ENCODE peak calls at places on chromosome X, in ten cellular contexts. X is ovary; L is iPS-NIHi11; Z is stimulated activated naive B cell treated with anti-CD40 and anti-IgM and Interleukin-4, amounts not matched to agents 10 μg/mL and 1 μg/mL and 100 μg/mL, for 72 hours; O is T-helper 9 cell; G is retinal pigment epithelial cell; F is T-helper 1 cell; I is RCC 7860; H is NCI-H1436; C is iris pigment epithelial cell. T is an unnamed sample.

GRCh38 chrX:48045410-48046311 is 25.8 kb downstream of the ZNF630 start:
- DNase-seq in X (peak), L (no peak), Z (no peak), O (no peak), G (peak), F (no peak), I (peak), H (no peak), C (peak), T (no peak)

GRCh38 chrX:48512371-48512935 is 3.7 kb downstream of the PORCN start:
- DNase-seq in X (no peak), L (no peak), Z (no peak), O (no peak), G (no peak), F (no peak), I (no peak), H (no peak), C (no peak), T (peak)

GRCh38 chrX:85994787-85995186 is 52.6 kb downstream of the CHM start:
- DNase-seq in X (no peak), L (no peak), Z (no peak), O (no peak), G (no peak), F (no peak), I (no peak), H (no peak), C (peak), T (no peak)

GRCh38 chrX:151726751-151727150 is 7.8 kb upstream of the CNGA2 start:
- DNase-seq in X (no peak), L (no peak), Z (no peak), O (no peak), G (no peak), F (no peak), I (no peak), H (no peak), C (no peak), T (no peak)

GRCh38 chrX:39946822-39947221 is 150.9 kb downstream of the BCOR start:
- DNase-seq in X (no peak), L (no peak), Z (no peak), O (no peak), G (no peak), F (no peak), I (peak), H (no peak), C (peak), T (peak)

GRCh38 chrX:40156472-40157227 is 58.9 kb upstream of the BCOR start:
- DNase-seq in X (no peak), L (no peak), Z (no peak), O (no peak), G (no peak), F (no peak), I (no peak), H (no peak), C (no peak), T (no peak)

GRCh38 chrX:66919280-66919832 is 280.5 kb upstream of the EDA2R start:
- DNase-seq in X (no peak), L (no peak), Z (no peak), O (no peak), G (no peak), F (no peak), I (peak), H (no peak), C (no peak), T (no peak)

GRCh38 chrX:102835504-102836146 is 101.4 kb upstream of the RAB40AL start:
- DNase-seq in X (peak), L (peak), Z (no peak), O (no peak), G (no peak), F (no peak), I (no peak), H (peak), C (peak), T (no peak)

GRCh38 chrX:12975670-12975965 is 708 bp downstream of the TMSB4X start:
- DNase-seq in X (no peak), L (no peak), Z (no peak), O (no peak), G (no peak), F (no peak), I (no peak), H (no peak), C (no peak), T (peak)

GRCh38 chrX:28693101-28693500 is 105.9 kb downstream of the IL1RAPL1 start:
- DNase-seq in X (no peak), L (no peak), Z (no peak), O (no peak), G (no peak), F (no peak), I (no peak), H (no peak), C (peak), T (no peak)

GRCh38 chrX:9911479-9911878 is 55.7 kb upstream of the CLDN34 start:
- DNase-seq in X (no peak), L (no peak), Z (no peak), O (no peak), G (no peak), F (no peak), I (no peak), H (no peak), C (peak), T (no peak)

GRCh38 chrX:134095366-134095765 is 110.0 kb upstream of the GPC3 start:
- DNase-seq in X (no peak), L (no peak), Z (no peak), O (no peak), G (no peak), F (no peak), I (no peak), H (no peak), C (no peak), T (no peak)

GRCh38 chrX:39238017-39238416 is 436.8 kb downstream of the MID1IP1 start:
- DNase-seq in X (no peak), L (no peak), Z (no peak), O (no peak), G (no peak), F (no peak), I (no peak), H (no peak), C (no peak), T (no peak)

GRCh38 chrX:110915579-110915978 is 120.0 kb upstream of the CHRDL1 start:
- DNase-seq in X (no peak), L (no peak), Z (no peak), O (no peak), G (no peak), F (no peak), I (no peak), H (no peak), C (no peak), T (no peak)

GRCh38 chrX:1784773-1785172 is 169.9 kb downstream of the ASMT start:
- DNase-seq in X (no peak), L (no peak), Z (no peak), O (no peak), G (no peak), F (no peak), I (no peak), H (no peak), C (no peak), T (no peak)

GRCh38 chrX:66045894-66046293 is 6.0 kb upstream of the VSIG4 start:
- DNase-seq in X (no peak), L (no peak), Z (no peak), O (no peak), G (no peak), F (no peak), I (no peak), H (no peak), C (no peak), T (no peak)

GRCh38 chrX:84907324-84907946 is 96.2 kb upstream of the APOOL start:
- DNase-seq in X (no peak), L (peak), Z (no peak), O (no peak), G (no peak), F (no peak), I (no peak), H (no peak), C (peak), T (no peak)

T was measured in spleen.